ENCODE peak calls at places on chromosomes 4 and X, in five cellular contexts. Z is iPS DF 6.9, S is GM23248, E is IMR-90, T is tibial artery. Y is an unnamed sample.
A peak's percentile ranks its signal among the peaks of the same experiment; 100 is the strongest.

GRCh38 chr4:28772066-28772465 is 1911.4 kb downstream of the STIM2 start:
- DNase-seq in S (peak; percentile 62), Z (no peak), T (no peak), E (peak; percentile 83), Y (no peak)

GRCh38 chr4:166165829-166166420 is 292.9 kb downstream of the TLL1 start:
- DNase-seq in S (peak; percentile 81), Z (peak; percentile 39), E (peak; percentile 68), T (no peak), Y (no peak)

GRCh38 chrX:108020631-108021030 is 24.2 kb upstream of the VSIG1 start:
- DNase-seq in T (no peak), S (peak; percentile 13), Z (no peak), E (peak; percentile 28), Y (no peak)

GRCh38 chrX:69145714-69146113 is 19.5 kb downstream of the PJA1 start:
- DNase-seq in T (no peak), S (no peak), E (no peak), Z (no peak), Y (no peak)

GRCh38 chr4:41746440-41747229 is 1.9 kb downstream of the PHOX2B start:
- DNase-seq in S (no peak), E (no peak), Z (no peak), T (no peak), Y (no peak)

GRCh38 chrX:118862086-118862485 is 38.5 kb downstream of the ZCCHC12 start:
- DNase-seq in T (no peak), Z (no peak), E (no peak), S (no peak), Y (no peak)

GRCh38 chrX:29555465-29556091 is 659.8 kb upstream of the MAGEB2 start:
- DNase-seq in S (no peak), T (no peak), E (no peak), Z (no peak), Y (no peak)

GRCh38 chr4:5887361-5888221 is 5.3 kb downstream of the CRMP1 start:
- DNase-seq in Z (no peak), S (no peak), T (no peak), E (no peak), Y (no peak)

GRCh38 chr4:139834210-139834609 is 168.6 kb downstream of the MGST2 start:
- DNase-seq in S (no peak), T (no peak), E (no peak), Z (no peak), Y (no peak)

GRCh38 chrX:43557792-43558191 is 98.3 kb upstream of the MAOA start:
- DNase-seq in T (no peak), S (peak; percentile 56), E (peak; percentile 49), Z (peak; percentile 22), Y (peak; percentile 12)

GRCh38 chr4:108008721-108009120 is 19.0 kb downstream of the HADH start:
- DNase-seq in T (no peak), S (peak; percentile 81), E (peak; percentile 81), Z (no peak), Y (no peak)

GRCh38 chrX:11759172-11759460 is 1.1 kb downstream of the MSL3 start:
- DNase-seq in T (no peak), Z (no peak), S (no peak), E (no peak), Y (no peak)

GRCh38 chrX:49247346-49247745 is 12.1 kb downstream of the CCDC22 start:
- DNase-seq in T (no peak), E (no peak), S (no peak), Z (no peak), Y (no peak)

GRCh38 chr4:123952530-123953274 is 556.1 kb downstream of the SPRY1 start:
- DNase-seq in E (peak; percentile 47), S (peak; percentile 74), T (no peak), Z (peak; percentile 50), Y (no peak)

GRCh38 chr4:75823812-75824211 is 78.4 kb downstream of the PPEF2 start:
- DNase-seq in S (no peak), Z (no peak), E (no peak), T (no peak), Y (no peak)

GRCh38 chr4:15034071-15034764 is 31.9 kb downstream of the CPEB2 start:
- DNase-seq in E (peak; percentile 68), S (peak; percentile 70), Z (no peak), T (no peak), Y (no peak)

GRCh38 chr4:40626183-40626990 is 3.3 kb downstream of the RBM47 start:
- DNase-seq in Z (no peak), T (no peak), E (peak; percentile 29), S (peak; percentile 12), Y (no peak)

GRCh38 chr4:84691170-84691691 is 108.3 kb downstream of the CDS1 start:
- DNase-seq in S (peak; percentile 94), E (peak; percentile 94), Z (no peak), T (no peak), Y (no peak)

GRCh38 chr4:72418458-72418857 is 150.6 kb downstream of the ADAMTS3 start:
- DNase-seq in E (peak; percentile 60), T (no peak), Z (no peak), S (peak; percentile 66), Y (no peak)

GRCh38 chr4:110020139-110020538 is 107.5 kb downstream of the EGF start:
- DNase-seq in S (no peak), T (no peak), Z (no peak), E (peak; percentile 14), Y (no peak)

GRCh38 chr4:119623025-119623424 is 5.6 kb downstream of the PDE5A start:
- DNase-seq in Z (no peak), T (no peak), E (peak; percentile 55), S (peak; percentile 52), Y (no peak)

GRCh38 chr4:102247041-102247440 is 98.2 kb downstream of the SLC39A8 start:
- DNase-seq in T (no peak), S (peak; percentile 1), E (no peak), Z (no peak), Y (no peak)

GRCh38 chr4:147094228-147094627 is 148.6 kb upstream of the TTC29 start:
- DNase-seq in T (no peak), S (no peak), Z (no peak), E (no peak), Y (no peak)

GRCh38 chr4:125011646-125012045 is 299.1 kb upstream of the ANKRD50 start:
- DNase-seq in S (peak; percentile 10), Z (no peak), E (peak; percentile 8), T (no peak), Y (no peak)

GRCh38 chr4:37490391-37491347 is 195.5 kb downstream of the RELL1 start:
- DNase-seq in S (no peak), E (no peak), Z (no peak), T (no peak), Y (no peak)

GRCh38 chrX:39897741-39898097 is 200.0 kb downstream of the BCOR start:
- DNase-seq in E (no peak), T (no peak), S (no peak), Z (no peak), Y (no peak)

GRCh38 chr4:105471566-105472176 is 2.2 kb downstream of the PPA2 start:
- DNase-seq in T (peak; percentile 70), E (peak; percentile 79), Z (peak; percentile 54), S (peak; percentile 78), Y (peak; percentile 57)

GRCh38 chrX:154805696-154806091 is 409 bp upstream of the MPP1 start:
- DNase-seq in E (peak; percentile 21), T (no peak), Z (no peak), S (peak; percentile 50), Y (no peak)

GRCh38 chrX:154800508-154801207 is 4.6 kb downstream of the MPP1 start:
- DNase-seq in S (no peak), Z (no peak), E (no peak), T (no peak), Y (no peak)

GRCh38 chrX:154804564-154804956 is 725 bp downstream of the MPP1 start:
- DNase-seq in Z (no peak), T (no peak), E (no peak), S (no peak), Y (no peak)

GRCh38 chrX:154804957-154805695 is at the start of gene MPP1:
- DNase-seq in S (peak; percentile 85), T (peak; percentile 86), Z (no peak), E (peak; percentile 66), Y (peak; percentile 61)

GRCh38 chrX:154802838-154803410 is 2.4 kb downstream of the MPP1 start:
- DNase-seq in T (no peak), Z (no peak), E (no peak), S (no peak), Y (no peak)
- H3K27me3 ChIP-seq in T (no peaks in the 10 kb centered on the region), Z (peaks cover 2% of the 10 kb centered on the region), E (no peaks in the 10 kb centered on the region), S (no peaks in the 10 kb centered on the region), Y (no peaks in the 10 kb centered on the region)

DNA sequence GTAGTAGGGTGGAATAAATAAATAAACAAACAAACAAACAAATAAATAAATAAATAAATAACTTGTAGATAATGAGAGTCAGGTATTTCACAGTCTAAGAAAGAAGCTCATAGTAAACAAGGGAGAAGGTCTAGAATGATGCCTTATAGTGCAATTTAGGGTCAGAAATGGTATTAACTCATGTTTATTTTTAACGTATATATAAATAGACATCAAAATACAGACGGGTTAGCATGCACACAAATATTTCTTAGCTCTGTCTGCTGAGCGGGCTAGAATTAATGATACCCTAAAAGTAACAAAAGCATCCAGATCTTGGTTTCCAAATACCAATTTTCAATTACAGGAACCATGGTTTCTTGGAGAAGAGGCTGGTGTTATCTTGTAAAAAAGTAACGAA is 16.6 kb downstream of the PFKFB1 start:
- DNase-seq in S (no peak), Z (no peak), T (no peak), E (no peak), Y (no peak)
- H3K27ac ChIP-seq in S (no peak overlapping the region), Z (no peak overlapping the region), T (no peak overlapping the region), E (no peak overlapping the region), Y (no peak overlapping the region)

DNA sequence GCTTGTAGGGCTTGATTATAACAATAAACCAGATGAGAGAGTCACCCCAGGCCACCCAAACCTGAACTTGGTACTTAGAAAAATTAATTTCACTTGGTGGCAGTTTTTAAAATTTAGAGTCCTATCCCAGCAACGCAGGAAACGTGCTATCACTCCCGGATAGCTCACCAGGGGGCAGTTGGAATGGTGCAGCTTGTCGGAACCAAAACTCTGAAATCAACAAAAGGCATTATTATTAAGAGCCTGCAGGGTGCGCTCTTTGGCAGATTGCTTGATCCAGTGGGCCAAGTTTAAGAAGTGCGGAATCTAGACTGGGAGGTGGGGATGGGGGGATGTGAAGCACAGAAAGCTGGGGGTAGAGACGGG is 2.4 kb downstream of the FRAS1 start:
- DNase-seq in Z (peak; percentile 88), E (peak; percentile 45), S (peak; percentile 92), T (no peak), Y (no peak)
- H3K4me3 ChIP-seq in Z (peak overlapping the region; percentile 77), E (no peak overlapping the region), S (peak overlapping the region; percentile 83), T (peak overlapping the region; percentile 54), Y (peak overlapping the region; percentile 48)

DNA sequence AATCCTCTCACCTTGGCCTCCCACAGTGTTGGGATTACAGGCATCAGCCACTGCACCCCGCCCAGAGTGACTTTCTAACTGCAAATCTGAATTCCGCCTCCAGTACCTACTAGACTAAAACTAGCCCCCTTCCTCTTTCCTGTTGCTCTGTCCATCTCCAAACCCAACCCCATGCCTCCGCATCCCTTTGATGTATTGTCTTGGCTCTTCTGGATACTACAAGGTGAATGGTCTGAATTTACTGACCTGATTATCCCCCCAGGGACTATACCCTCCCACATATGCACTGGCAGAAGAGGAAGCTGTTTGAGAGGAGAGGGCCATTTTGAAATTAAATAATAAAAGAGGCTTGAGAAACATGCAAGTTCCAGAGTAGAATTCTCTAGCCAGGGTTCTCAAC is 17.7 kb upstream of the TFDP3 start:
- DNase-seq in S (no peak), E (no peak), T (no peak), Z (no peak), Y (no peak)
- H3K27me3 ChIP-seq in S (no peaks in the 10 kb centered on the region), E (peaks cover 10% of the 10 kb centered on the region), T (no peaks in the 10 kb centered on the region), Z (peaks cover 7% of the 10 kb centered on the region), Y (no peaks in the 10 kb centered on the region)

Y was measured in effector memory CD4-positive, alpha-beta T cell.